ENCODE peak calls at places on chromosomes 3 and 15, in five cellular contexts. P, B, G, C and T are unnamed samples.

GRCh38 chr3:152737021-152737908 is 97.7 kb upstream of the P2RY1 start:
- DNase-seq in C (no peak), G (no peak), B (peak; percentile 50), P (peak; percentile 48), T (peak; percentile 92)

GRCh38 chr15:39419651-39420050 is 161.2 kb upstream of the THBS1 start:
- DNase-seq in C (no peak), B (no peak), G (no peak), P (no peak), T (no peak)

GRCh38 chr3:194404365-194405140 is 5.5 kb upstream of the GP5 start:
- DNase-seq in C (peak; percentile 30), P (peak; percentile 72), G (no peak), B (peak; percentile 49), T (peak; percentile 65)

GRCh38 chr3:12670365-12670764 is 6.4 kb upstream of the RAF1 start:
- DNase-seq in P (no peak), B (no peak), C (no peak), G (no peak), T (no peak)

GRCh38 chr3:128579927-128580326 is 70.7 kb downstream of the RPN1 start:
- DNase-seq in P (no peak), G (no peak), B (no peak), C (no peak), T (no peak)

GRCh38 chr3:87595798-87596197 is 319.4 kb upstream of the POU1F1 start:
- DNase-seq in C (no peak), P (no peak), G (no peak), B (no peak), T (no peak)

GRCh38 chr3:21786454-21786829 is 35.4 kb upstream of the ZNF385D start:
- DNase-seq in B (no peak), C (no peak), G (no peak), P (no peak), T (no peak)

GRCh38 chr3:172846706-172847105 is 96.2 kb downstream of the ECT2 start:
- DNase-seq in P (no peak), G (no peak), B (peak; percentile 71), C (no peak), T (peak; percentile 27)

GRCh38 chr3:124381565-124382333 is 348.5 kb upstream of the UMPS start:
- DNase-seq in B (no peak), G (no peak), C (no peak), P (no peak), T (no peak)

GRCh38 chr15:40511472-40512133 is 40.8 kb downstream of the CHST14 start:
- DNase-seq in P (peak; percentile 77), B (no peak), G (no peak), C (peak; percentile 38), T (peak; percentile 35)

GRCh38 chr3:143184098-143184497 is 64.5 kb downstream of the CHST2 start:
- DNase-seq in B (no peak), C (no peak), G (no peak), P (no peak), T (no peak)

GRCh38 chr3:114860526-114860925 is 286.6 kb downstream of the ZBTB20 start:
- DNase-seq in B (no peak), C (no peak), P (no peak), G (no peak), T (no peak)